ENCODE peak calls at places on chromosomes 5 and 9, in eight cellular contexts. One of them, this sample, is unnamed. For H3K36me3 and H3K4me1, the result is how much of the 10 kb centered on the place peaks cover.

GRCh38 chr9:138118601-138119071 is 241.1 kb downstream of the CACNA1B start:
- DNase-seq in A673: no peak
- DNase-seq in IMR-90: no peak
- DNase-seq in breast epithelium: no peak
- DNase-seq in Peyer's patch: peak
- DNase-seq in MM.1S: no peak
- DNase-seq in CD8-positive, alpha-beta memory T cell: no peak
- DNase-seq in HCT116: no peak
- DNase-seq in this sample: no peak

GRCh38 chr5:34708777-34709176 is 52.6 kb downstream of the RAI14 start:
- DNase-seq in CD8-positive, alpha-beta memory T cell: no peak
- DNase-seq in A673: no peak
- DNase-seq in MM.1S: no peak
- DNase-seq in IMR-90: no peak
- DNase-seq in HCT116: no peak
- DNase-seq in breast epithelium: no peak
- DNase-seq in Peyer's patch: no peak
- DNase-seq in this sample: no peak

GRCh38 chr5:43020294-43020711 is 19.8 kb downstream of the ANXA2R start:
- DNase-seq in MM.1S: no peak
- DNase-seq in A673: no peak
- DNase-seq in HCT116: no peak
- DNase-seq in breast epithelium: no peak
- DNase-seq in CD8-positive, alpha-beta memory T cell: peak
- DNase-seq in Peyer's patch: peak
- DNase-seq in IMR-90: peak
- DNase-seq in this sample: no peak

GRCh38 chr9:36399980-36400331 is at the start of gene RNF38:
- DNase-seq in MM.1S: no peak
- DNase-seq in breast epithelium: no peak
- DNase-seq in CD8-positive, alpha-beta memory T cell: peak
- DNase-seq in HCT116: no peak
- DNase-seq in Peyer's patch: no peak
- DNase-seq in A673: no peak
- DNase-seq in IMR-90: no peak
- DNase-seq in this sample: no peak

GRCh38 chr5:149382517-149383220 is 3.6 kb upstream of the IL17B start:
- DNase-seq in Peyer's patch: no peak
- DNase-seq in A673: no peak
- DNase-seq in CD8-positive, alpha-beta memory T cell: no peak
- DNase-seq in IMR-90: no peak
- DNase-seq in breast epithelium: no peak
- DNase-seq in MM.1S: no peak
- DNase-seq in HCT116: no peak
- DNase-seq in this sample: no peak

GRCh38 chr9:137956688-137957385 is 79.3 kb downstream of the CACNA1B start:
- DNase-seq in IMR-90: no peak
- DNase-seq in breast epithelium: no peak
- DNase-seq in HCT116: no peak
- DNase-seq in Peyer's patch: peak
- DNase-seq in CD8-positive, alpha-beta memory T cell: no peak
- DNase-seq in A673: no peak
- DNase-seq in MM.1S: no peak
- DNase-seq in this sample: no peak

GRCh38 chr9:25936031-25936430 is 257.8 kb upstream of the TUSC1 start:
- DNase-seq in Peyer's patch: no peak
- DNase-seq in IMR-90: no peak
- DNase-seq in breast epithelium: no peak
- DNase-seq in MM.1S: no peak
- DNase-seq in CD8-positive, alpha-beta memory T cell: no peak
- DNase-seq in HCT116: no peak
- DNase-seq in A673: no peak
- DNase-seq in this sample: no peak

GRCh38 chr9:85600675-85601263 is 141.0 kb downstream of the AGTPBP1 start:
- DNase-seq in IMR-90: no peak
- DNase-seq in HCT116: no peak
- DNase-seq in A673: no peak
- DNase-seq in CD8-positive, alpha-beta memory T cell: peak
- DNase-seq in Peyer's patch: no peak
- DNase-seq in breast epithelium: no peak
- DNase-seq in MM.1S: no peak
- DNase-seq in this sample: no peak

GRCh38 chr9:136472640-136473353 is 10.0 kb downstream of the SEC16A start:
- DNase-seq in Peyer's patch: no peak
- DNase-seq in breast epithelium: no peak
- DNase-seq in MM.1S: no peak
- DNase-seq in A673: no peak
- DNase-seq in HCT116: no peak
- DNase-seq in IMR-90: no peak
- DNase-seq in CD8-positive, alpha-beta memory T cell: no peak
- DNase-seq in this sample: no peak

GRCh38 chr9:136473354-136473721 is 9.5 kb downstream of the SEC16A start:
- DNase-seq in breast epithelium: no peak
- DNase-seq in HCT116: no peak
- DNase-seq in IMR-90: no peak
- DNase-seq in Peyer's patch: no peak
- DNase-seq in CD8-positive, alpha-beta memory T cell: no peak
- DNase-seq in A673: no peak
- DNase-seq in MM.1S: no peak
- DNase-seq in this sample: no peak

GRCh38 chr9:136476369-136477150 is 6.3 kb downstream of the SEC16A start:
- DNase-seq in A673: no peak
- DNase-seq in IMR-90: no peak
- DNase-seq in breast epithelium: no peak
- DNase-seq in Peyer's patch: no peak
- DNase-seq in HCT116: no peak
- DNase-seq in MM.1S: no peak
- DNase-seq in CD8-positive, alpha-beta memory T cell: no peak
- DNase-seq in this sample: no peak

GRCh38 chr9:136474021-136474640 is 8.7 kb downstream of the SEC16A start:
- DNase-seq in breast epithelium: no peak
- DNase-seq in CD8-positive, alpha-beta memory T cell: no peak
- DNase-seq in HCT116: no peak
- DNase-seq in Peyer's patch: no peak
- DNase-seq in IMR-90: no peak
- DNase-seq in A673: no peak
- DNase-seq in MM.1S: no peak
- DNase-seq in this sample: no peak

GRCh38 chr9:136474974-136475865 is 7.6 kb downstream of the SEC16A start:
- DNase-seq in Peyer's patch: no peak
- DNase-seq in A673: no peak
- DNase-seq in breast epithelium: no peak
- DNase-seq in MM.1S: no peak
- DNase-seq in IMR-90: no peak
- DNase-seq in HCT116: no peak
- DNase-seq in CD8-positive, alpha-beta memory T cell: no peak
- DNase-seq in this sample: no peak
- H3K36me3 ChIP-seq in Peyer's patch: under half
- H3K36me3 ChIP-seq in A673: half or more
- H3K36me3 ChIP-seq in breast epithelium: under half
- H3K36me3 ChIP-seq in MM.1S: under half
- H3K36me3 ChIP-seq in IMR-90: half or more
- H3K36me3 ChIP-seq in HCT116: half or more
- H3K36me3 ChIP-seq in CD8-positive, alpha-beta memory T cell: half or more
- H3K36me3 ChIP-seq in this sample: half or more

GRCh38 chr5:172168311-172168710 is 19.7 kb downstream of the STK10 start:
- DNase-seq in MM.1S: no peak
- DNase-seq in A673: no peak
- DNase-seq in Peyer's patch: no peak
- DNase-seq in CD8-positive, alpha-beta memory T cell: no peak
- DNase-seq in breast epithelium: no peak
- DNase-seq in HCT116: no peak
- DNase-seq in IMR-90: no peak
- DNase-seq in this sample: no peak
- H3K4me1 ChIP-seq in MM.1S: under half
- H3K4me1 ChIP-seq in A673: under half
- H3K4me1 ChIP-seq in Peyer's patch: under half
- H3K4me1 ChIP-seq in CD8-positive, alpha-beta memory T cell: half or more
- H3K4me1 ChIP-seq in breast epithelium: under half
- H3K4me1 ChIP-seq in HCT116: under half
- H3K4me1 ChIP-seq in IMR-90: under half
- H3K4me1 ChIP-seq in this sample: under half

DNA sequence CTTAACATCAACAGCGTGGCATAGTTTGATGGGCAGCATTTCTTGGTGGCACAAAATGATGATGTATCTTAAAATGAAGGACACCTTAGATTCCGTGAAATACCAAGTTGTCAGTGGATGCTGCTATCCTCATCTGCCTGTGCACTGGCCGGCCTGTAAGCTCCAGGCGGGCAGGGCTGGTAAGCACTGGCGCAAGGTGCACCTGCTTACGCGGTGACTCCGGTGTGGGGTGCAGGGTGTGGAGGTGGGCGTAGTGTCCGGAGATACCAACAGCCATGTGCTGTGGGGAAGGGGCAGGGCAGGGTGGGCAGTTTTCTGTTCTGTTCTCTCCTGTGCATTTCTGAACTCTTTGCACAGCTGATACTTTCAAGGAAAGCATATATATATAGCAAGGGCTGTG is 101.5 kb downstream of the KCNT1 start:
- DNase-seq in IMR-90: no peak
- DNase-seq in Peyer's patch: no peak
- DNase-seq in CD8-positive, alpha-beta memory T cell: peak
- DNase-seq in A673: no peak
- DNase-seq in breast epithelium: no peak
- DNase-seq in HCT116: no peak
- DNase-seq in MM.1S: no peak
- DNase-seq in this sample: no peak
- H3K36me3 ChIP-seq in IMR-90: under half
- H3K36me3 ChIP-seq in Peyer's patch: under half
- H3K36me3 ChIP-seq in CD8-positive, alpha-beta memory T cell: under half
- H3K36me3 ChIP-seq in A673: under half
- H3K36me3 ChIP-seq in breast epithelium: under half
- H3K36me3 ChIP-seq in HCT116: under half
- H3K36me3 ChIP-seq in MM.1S: under half
- H3K36me3 ChIP-seq in this sample: under half

GRCh38 chr5:5490774-5491347 is 68.4 kb downstream of the ICE1 start:
- DNase-seq in breast epithelium: no peak
- DNase-seq in A673: no peak
- DNase-seq in HCT116: no peak
- DNase-seq in CD8-positive, alpha-beta memory T cell: no peak
- DNase-seq in IMR-90: no peak
- DNase-seq in MM.1S: no peak
- DNase-seq in Peyer's patch: no peak
- DNase-seq in this sample: no peak

GRCh38 chr5:5492087-5492933 is 69.8 kb downstream of the ICE1 start:
- DNase-seq in MM.1S: peak
- DNase-seq in HCT116: peak
- DNase-seq in breast epithelium: no peak
- DNase-seq in Peyer's patch: peak
- DNase-seq in CD8-positive, alpha-beta memory T cell: peak
- DNase-seq in IMR-90: peak
- DNase-seq in A673: peak
- DNase-seq in this sample: peak

GRCh38 chr5:5486122-5486521 is 63.6 kb downstream of the ICE1 start:
- DNase-seq in HCT116: no peak
- DNase-seq in MM.1S: no peak
- DNase-seq in Peyer's patch: no peak
- DNase-seq in CD8-positive, alpha-beta memory T cell: no peak
- DNase-seq in IMR-90: no peak
- DNase-seq in breast epithelium: no peak
- DNase-seq in A673: no peak
- DNase-seq in this sample: no peak

GRCh38 chr5:5483880-5484595 is 61.6 kb downstream of the ICE1 start:
- DNase-seq in MM.1S: no peak
- DNase-seq in breast epithelium: no peak
- DNase-seq in CD8-positive, alpha-beta memory T cell: no peak
- DNase-seq in IMR-90: peak
- DNase-seq in Peyer's patch: no peak
- DNase-seq in HCT116: no peak
- DNase-seq in A673: no peak
- DNase-seq in this sample: no peak

GRCh38 chr5:5487961-5488360 is 65.5 kb downstream of the ICE1 start:
- DNase-seq in HCT116: no peak
- DNase-seq in Peyer's patch: no peak
- DNase-seq in CD8-positive, alpha-beta memory T cell: no peak
- DNase-seq in MM.1S: no peak
- DNase-seq in IMR-90: no peak
- DNase-seq in breast epithelium: no peak
- DNase-seq in A673: no peak
- DNase-seq in this sample: no peak
- H3K4me1 ChIP-seq in HCT116: under half
- H3K4me1 ChIP-seq in Peyer's patch: under half
- H3K4me1 ChIP-seq in CD8-positive, alpha-beta memory T cell: under half
- H3K4me1 ChIP-seq in MM.1S: under half
- H3K4me1 ChIP-seq in IMR-90: under half
- H3K4me1 ChIP-seq in breast epithelium: under half
- H3K4me1 ChIP-seq in A673: under half
- H3K4me1 ChIP-seq in this sample: under half

DNA sequence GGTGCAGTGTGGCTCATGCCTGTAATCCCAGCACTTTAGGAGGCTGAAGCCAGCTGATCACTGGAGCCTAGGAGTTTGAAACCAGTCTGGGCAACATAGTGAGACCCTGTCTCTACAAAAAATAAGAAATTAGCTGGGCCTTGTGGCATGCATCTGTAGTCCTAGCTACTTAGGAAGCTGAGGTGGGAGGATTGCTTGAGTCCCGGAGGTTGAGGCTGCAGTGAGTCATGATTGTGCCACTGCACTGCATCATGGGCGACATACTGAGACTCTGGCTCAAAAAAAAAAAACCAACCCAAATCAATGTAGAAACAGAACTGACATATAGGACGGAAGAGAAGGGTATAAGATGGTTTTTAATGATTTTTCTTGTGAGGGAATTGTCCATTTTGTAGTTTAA is 27.7 kb downstream of the G3BP1 start:
- DNase-seq in CD8-positive, alpha-beta memory T cell: no peak
- DNase-seq in HCT116: no peak
- DNase-seq in A673: no peak
- DNase-seq in MM.1S: no peak
- DNase-seq in Peyer's patch: no peak
- DNase-seq in IMR-90: peak
- DNase-seq in breast epithelium: no peak
- DNase-seq in this sample: no peak
- H3K36me3 ChIP-seq in CD8-positive, alpha-beta memory T cell: half or more
- H3K36me3 ChIP-seq in HCT116: half or more
- H3K36me3 ChIP-seq in A673: half or more
- H3K36me3 ChIP-seq in MM.1S: under half
- H3K36me3 ChIP-seq in Peyer's patch: under half
- H3K36me3 ChIP-seq in IMR-90: under half
- H3K36me3 ChIP-seq in breast epithelium: under half
- H3K36me3 ChIP-seq in this sample: under half

GRCh38 chr9:125652771-125653170 is 54.2 kb downstream of the MAPKAP1 start:
- DNase-seq in HCT116: no peak
- DNase-seq in A673: no peak
- DNase-seq in MM.1S: no peak
- DNase-seq in IMR-90: no peak
- DNase-seq in CD8-positive, alpha-beta memory T cell: no peak
- DNase-seq in breast epithelium: no peak
- DNase-seq in Peyer's patch: no peak
- DNase-seq in this sample: no peak
- H3K4me1 ChIP-seq in HCT116: under half
- H3K4me1 ChIP-seq in A673: under half
- H3K4me1 ChIP-seq in MM.1S: under half
- H3K4me1 ChIP-seq in IMR-90: under half
- H3K4me1 ChIP-seq in CD8-positive, alpha-beta memory T cell: under half
- H3K4me1 ChIP-seq in breast epithelium: under half
- H3K4me1 ChIP-seq in Peyer's patch: under half
- H3K4me1 ChIP-seq in this sample: under half

DNA sequence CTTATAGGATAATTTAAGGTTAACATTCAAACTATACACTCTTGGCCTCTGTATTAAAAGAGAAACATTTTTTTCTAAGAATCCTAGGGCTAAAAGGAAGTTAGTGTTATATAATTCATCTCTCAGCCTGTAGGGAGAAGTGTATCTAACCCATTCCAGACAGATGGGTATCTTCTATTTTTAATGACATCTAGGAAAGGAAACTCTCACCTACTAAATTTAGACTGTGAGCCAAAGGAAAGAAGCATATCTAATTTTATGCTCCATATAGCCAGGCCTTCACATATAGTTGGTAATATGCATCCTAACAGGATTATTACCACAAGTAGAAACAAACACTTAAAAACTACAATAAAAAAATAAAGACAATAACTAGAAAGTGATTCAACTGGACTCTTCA is 39.6 kb downstream of the SCAI start:
- DNase-seq in HCT116: no peak
- DNase-seq in CD8-positive, alpha-beta memory T cell: no peak
- DNase-seq in MM.1S: no peak
- DNase-seq in A673: no peak
- DNase-seq in Peyer's patch: no peak
- DNase-seq in breast epithelium: no peak
- DNase-seq in IMR-90: no peak
- DNase-seq in this sample: no peak
- H3K36me3 ChIP-seq in HCT116: under half
- H3K36me3 ChIP-seq in CD8-positive, alpha-beta memory T cell: under half
- H3K36me3 ChIP-seq in MM.1S: under half
- H3K36me3 ChIP-seq in A673: under half
- H3K36me3 ChIP-seq in Peyer's patch: under half
- H3K36me3 ChIP-seq in breast epithelium: under half
- H3K36me3 ChIP-seq in IMR-90: under half
- H3K36me3 ChIP-seq in this sample: under half